ENCODE peak calls at places on chromosomes 2 and 18, in nine cellular contexts. E, W, J, R, Z, A, B, H and G are unnamed samples.

GRCh38 chr2:97870396-97870843 is 125.3 kb downstream of the TMEM131 start:
- DNase-seq in A (peak; percentile 89), Z (no peak), E (peak; percentile 87), B (peak; percentile 18), H (no peak), J (no peak), W (peak; percentile 74), R (peak; percentile 89), G (peak; percentile 77)

GRCh38 chr2:157480182-157480961 is 36.5 kb upstream of the CYTIP start:
- DNase-seq in A (peak; percentile 24), E (peak; percentile 75), H (no peak), R (no peak), B (peak; percentile 56), Z (no peak), J (no peak), W (peak; percentile 75), G (peak; percentile 79)

GRCh38 chr18:45839415-45840395 is 14.2 kb downstream of the SIGLEC15 start:
- DNase-seq in H (no peak), E (peak; percentile 81), B (no peak), W (peak; percentile 85), A (peak; percentile 80), Z (no peak), R (no peak), J (no peak), G (peak; percentile 48)

GRCh38 chr2:180322781-180323180 is 315.7 kb upstream of the CWC22 start:
- DNase-seq in Z (no peak), W (peak; percentile 27), A (peak; percentile 47), R (no peak), H (no peak), E (peak; percentile 49), J (no peak), B (no peak), G (no peak)

GRCh38 chr2:3780477-3781402 is 77.4 kb downstream of the DCDC2C start:
- DNase-seq in A (peak; percentile 73), R (peak; percentile 2), W (peak; percentile 53), J (peak; percentile 67), B (peak; percentile 36), E (no peak), Z (no peak), H (peak; percentile 71), G (peak; percentile 85)

GRCh38 chr18:76451475-76452331 is 43.3 kb downstream of the ZNF516 start:
- DNase-seq in J (peak; percentile 32), H (peak; percentile 36), B (peak; percentile 6), Z (no peak), A (no peak), E (no peak), W (no peak), R (no peak), G (peak; percentile 13)

GRCh38 chr18:22557160-22557941 is 139.6 kb upstream of the CTAGE1 start:
- DNase-seq in H (no peak), B (no peak), R (no peak), J (no peak), E (no peak), W (peak; percentile 77), A (no peak), Z (no peak), G (no peak)

GRCh38 chr2:114714316-114714715 is 271.9 kb downstream of the DPP10 start:
- DNase-seq in R (no peak), B (no peak), W (no peak), E (no peak), Z (no peak), A (no peak), J (no peak), H (no peak), G (no peak)

GRCh38 chr2:20986540-20986939 is 57.3 kb downstream of the APOB start:
- DNase-seq in W (no peak), H (no peak), A (no peak), Z (no peak), E (no peak), B (no peak), R (no peak), J (no peak), G (no peak)

GRCh38 chr2:20208487-20208882 is 16.4 kb downstream of the SDC1 start:
- DNase-seq in W (no peak), R (no peak), B (no peak), H (no peak), E (no peak), J (no peak), A (no peak), Z (no peak), G (no peak)

GRCh38 chr2:218284106-218284811 is 8.0 kb downstream of the TMBIM1 start:
- DNase-seq in E (peak; percentile 77), J (no peak), Z (no peak), H (no peak), W (peak; percentile 74), R (no peak), B (no peak), A (peak; percentile 80), G (peak; percentile 83)

GRCh38 chr18:23828426-23828825 is 139.2 kb downstream of the LAMA3 start:
- DNase-seq in Z (no peak), A (peak; percentile 68), R (peak; percentile 85), W (peak; percentile 83), H (no peak), B (no peak), J (no peak), E (peak; percentile 54), G (peak; percentile 64)

GRCh38 chr2:7272180-7272579 is 355.0 kb downstream of the RNF144A start:
- DNase-seq in B (no peak), A (peak; percentile 4), J (no peak), R (no peak), Z (no peak), E (peak; percentile 25), W (peak; percentile 8), H (no peak), G (no peak)

GRCh38 chr2:10022886-10023662 is 20.3 kb upstream of the KLF11 start:
- DNase-seq in E (no peak), W (no peak), A (no peak), R (no peak), H (no peak), Z (no peak), B (no peak), J (no peak), G (no peak)
- TF ChIP-seq CTCF in E (no peak), W (no peak), A (no peak), R (no peak), H (no peak), Z (no peak), B (no peak), J (no peak), G (no peak)

GRCh38 chr2:9767656-9768281 is 75.5 kb upstream of the TAF1B start:
- DNase-seq in E (no peak), R (no peak), J (no peak), W (no peak), Z (no peak), A (no peak), H (no peak), B (no peak), G (no peak)

GRCh38 chr2:9763356-9764152 is 79.7 kb upstream of the TAF1B start:
- DNase-seq in H (no peak), J (no peak), E (no peak), A (peak; percentile 42), B (no peak), Z (no peak), W (no peak), R (no peak), G (no peak)

GRCh38 chr2:9764153-9764778 is 79.0 kb upstream of the TAF1B start:
- DNase-seq in J (no peak), Z (no peak), A (no peak), R (no peak), H (no peak), B (no peak), E (no peak), W (no peak), G (no peak)

GRCh38 chr2:9768388-9768787 is 74.9 kb upstream of the TAF1B start:
- DNase-seq in E (no peak), J (peak; percentile 74), B (no peak), H (no peak), W (no peak), A (no peak), Z (no peak), R (no peak), G (no peak)

DNA sequence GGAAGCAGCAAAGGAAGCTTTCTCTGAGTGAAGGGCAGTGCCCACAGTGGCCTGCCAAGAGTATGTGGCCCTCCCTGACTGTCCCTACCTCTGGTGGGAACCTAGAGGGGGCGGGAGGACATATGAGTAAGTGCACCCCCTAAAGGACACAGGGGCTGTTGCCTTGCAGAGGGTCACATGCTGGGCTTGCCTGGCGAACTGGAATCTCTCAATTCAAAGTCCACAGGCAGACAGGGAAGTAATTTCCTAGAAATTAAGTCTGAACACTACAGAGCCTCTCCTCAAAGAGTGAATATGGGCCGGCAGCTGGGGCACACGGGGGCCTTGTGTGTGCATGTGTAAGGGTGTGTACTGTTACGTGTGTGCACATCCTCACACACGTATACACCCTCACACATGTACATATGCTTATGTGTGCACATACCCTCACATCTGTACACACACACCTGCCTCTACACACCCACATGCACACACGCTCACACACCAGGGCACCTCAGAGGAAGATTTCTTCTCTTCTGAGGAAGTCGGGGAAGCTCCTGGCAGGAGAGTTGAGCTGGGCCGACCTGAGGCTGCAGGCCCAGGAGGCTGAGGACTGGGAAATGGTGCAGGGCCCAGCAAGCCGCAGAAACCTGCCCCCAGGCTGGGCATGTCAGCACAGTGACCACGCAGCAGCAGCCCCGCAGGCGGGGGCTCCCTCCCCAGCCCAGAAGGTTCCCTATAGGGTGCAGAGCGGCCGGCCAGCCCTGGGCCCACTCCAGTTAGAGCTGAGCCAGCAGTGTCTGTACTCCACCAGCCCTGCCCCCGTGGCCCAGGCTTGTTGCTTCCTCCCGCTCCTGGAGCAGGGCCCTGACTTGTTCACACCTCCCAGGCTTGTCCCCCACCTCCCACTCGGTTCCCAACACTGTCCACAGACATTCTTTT is 77.4 kb upstream of the TAF1B start:
- DNase-seq in H (no peak), J (no peak), B (no peak), E (no peak), A (no peak), Z (no peak), R (no peak), W (peak; percentile 54), G (no peak)
- TF ChIP-seq CTCF in H (no peak), J (no peak), B (no peak), E (no peak), A (no peak), Z (no peak), R (no peak), W (no peak), G (no peak)

DNA sequence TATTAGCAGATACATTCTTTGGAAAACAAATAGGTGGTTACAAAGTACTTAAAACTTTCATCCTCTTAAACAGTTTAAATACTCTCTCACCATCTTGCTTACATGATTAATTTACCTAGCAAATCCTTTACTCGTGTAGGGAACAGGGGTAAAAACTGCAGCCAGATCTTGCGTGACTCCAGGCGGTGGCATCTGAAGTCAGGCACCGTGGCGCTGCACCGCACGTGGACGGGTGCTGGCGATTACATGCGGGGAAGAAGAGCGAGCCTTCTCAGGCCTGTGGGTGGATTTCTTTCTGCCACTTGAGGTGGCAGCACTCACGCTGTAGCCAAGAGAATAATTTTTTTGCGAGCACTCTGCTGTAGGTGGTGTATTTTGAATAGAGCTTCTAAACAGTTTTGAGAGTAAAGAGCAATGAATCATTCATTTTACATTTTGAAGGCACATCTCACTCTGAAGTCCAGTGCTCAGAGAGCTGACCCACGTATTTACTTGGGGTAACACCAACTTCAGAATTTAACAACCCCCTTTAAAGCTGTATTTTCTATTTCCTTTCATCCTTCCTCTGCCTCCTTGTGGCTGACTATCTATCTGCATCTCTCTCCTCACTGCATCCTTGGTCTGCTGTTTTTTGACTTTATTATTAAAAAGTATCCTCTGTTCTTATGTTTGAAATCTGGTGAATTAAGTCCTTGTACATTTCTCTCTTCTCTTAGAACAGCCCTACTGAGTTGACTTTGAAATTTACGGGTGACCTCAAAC is 68.9 kb downstream of the EPAS1 start:
- DNase-seq in H (no peak), R (no peak), E (peak; percentile 28), J (no peak), B (no peak), A (peak; percentile 27), Z (no peak), W (no peak), G (no peak)
- TF ChIP-seq CTCF in H (peak; percentile 47), R (no peak), E (peak; percentile 64), J (peak; percentile 44), B (peak; percentile 28), A (peak; percentile 59), Z (peak; percentile 44), W (peak; percentile 42), G (peak; percentile 20)

GRCh38 chr2:84492571-84492970 is 23.7 kb upstream of the DNAH6 start:
- DNase-seq in J (no peak), E (peak; percentile 44), W (no peak), H (no peak), B (no peak), A (peak; percentile 22), Z (no peak), R (no peak), G (no peak)
- TF ChIP-seq CTCF in J (no peak), E (peak; percentile 20), W (no peak), H (no peak), B (no peak), A (peak; percentile 38), Z (no peak), R (no peak), G (no peak)